ENCODE peak calls at places on chromosomes 5 and 9, in nine cellular contexts. U is mammary epithelial cell, Q is PC-3, I is IMR-90, T is neuronal stem cell, K is fibroblast of lung, A is neural progenitor cell, Z is GM23248, W is HepG2. F is an unnamed sample.

GRCh38 chr9:133573791-133574515 is 35.2 kb downstream of the FAM163B start:
- DNase-seq in T (no peak), U (no peak), W (no peak), I (no peak), A (no peak), K (no peak), Z (no peak), Q (no peak), F (no peak)

GRCh38 chr9:134386951-134387831 is 60.9 kb downstream of the RXRA start:
- DNase-seq in Z (peak), T (no peak), I (peak), W (no peak), K (no peak), U (no peak), A (no peak), Q (no peak), F (no peak)

GRCh38 chr5:105905392-105905791 is 1765.3 kb downstream of the EFNA5 start:
- DNase-seq in A (no peak), I (no peak), U (no peak), T (no peak), K (no peak), Z (no peak), W (no peak), Q (peak), F (no peak)

GRCh38 chr5:153964201-153965101 is 74.3 kb downstream of the FAM114A2 start:
- DNase-seq in T (no peak), A (no peak), U (no peak), I (no peak), W (no peak), K (no peak), Z (no peak), Q (no peak), F (no peak)

GRCh38 chr5:105836263-105836662 is 1834.5 kb downstream of the EFNA5 start:
- DNase-seq in U (no peak), Q (no peak), K (no peak), Z (peak), A (no peak), T (no peak), I (peak), W (no peak), F (no peak)

GRCh38 chr5:3025392-3025791 is 273.9 kb upstream of the IRX2 start:
- DNase-seq in Z (no peak), K (no peak), W (no peak), I (no peak), T (no peak), A (no peak), Q (no peak), U (no peak), F (no peak)

GRCh38 chr9:98488578-98489312 is 220.0 kb downstream of the GABBR2 start:
- DNase-seq in A (no peak), U (peak), T (no peak), Z (peak), W (no peak), I (peak), Q (peak), K (peak), F (no peak)

GRCh38 chr5:55096860-55097259 is 5.6 kb upstream of the GZMA start:
- DNase-seq in I (no peak), Z (no peak), Q (no peak), T (no peak), K (no peak), W (no peak), A (no peak), U (no peak), F (no peak)

GRCh38 chr9:2992427-2992826 is 148.5 kb upstream of the PUM3 start:
- DNase-seq in T (no peak), Q (no peak), Z (no peak), I (no peak), W (no peak), A (no peak), U (no peak), K (no peak), F (no peak)

GRCh38 chr5:6745706-6746217 is 32.5 kb downstream of the TENT4A start:
- DNase-seq in U (peak), W (peak), A (peak), T (no peak), K (peak), I (peak), Q (peak), Z (peak), F (peak)

GRCh38 chr5:178077751-178078150 is 35.6 kb upstream of the N4BP3 start:
- DNase-seq in U (no peak), W (peak), Q (no peak), Z (no peak), I (no peak), T (no peak), K (no peak), A (peak), F (no peak)

GRCh38 chr9:93664549-93665120 is 88.3 kb downstream of the PHF2 start:
- DNase-seq in Q (no peak), Z (no peak), W (no peak), K (no peak), I (no peak), A (no peak), T (no peak), U (no peak), F (no peak)

GRCh38 chr9:129177443-129177790 is 644 bp downstream of the IER5L start:
- DNase-seq in Q (no peak), A (no peak), T (no peak), I (no peak), Z (peak), K (no peak), W (no peak), U (no peak), F (peak)

GRCh38 chr9:113912816-113913215 is 36.7 kb downstream of the ZNF618 start:
- DNase-seq in I (no peak), Z (no peak), Q (no peak), T (no peak), K (no peak), U (no peak), A (no peak), W (no peak), F (no peak)

GRCh38 chr5:63211413-63212132 is 633.0 kb downstream of the LRRC70 start:
- DNase-seq in U (no peak), Z (no peak), A (no peak), T (no peak), W (no peak), K (no peak), Q (no peak), I (no peak), F (no peak)

GRCh38 chr5:61824396-61824795 is 481.6 kb upstream of the KIF2A start:
- DNase-seq in U (no peak), Q (no peak), A (no peak), Z (peak), T (no peak), W (no peak), K (no peak), I (no peak), F (no peak)

GRCh38 chr5:153358315-153358976 is 132.0 kb upstream of the GRIA1 start:
- DNase-seq in K (no peak), I (no peak), Q (no peak), A (no peak), W (no peak), T (no peak), U (no peak), Z (no peak), F (no peak)

GRCh38 chr9:114151426-114151956 is 3.8 kb upstream of the COL27A1 start:
- DNase-seq in W (no peak), K (no peak), Q (no peak), I (no peak), Z (no peak), U (no peak), A (no peak), T (no peak), F (no peak)

GRCh38 chr5:127596501-127596900 is 52.4 kb upstream of the CTXN3 start:
- DNase-seq in T (no peak), W (no peak), U (no peak), Q (no peak), Z (no peak), K (no peak), I (no peak), A (no peak), F (no peak)

GRCh38 chr5:74017112-74017511 is 391.1 kb downstream of the ARHGEF28 start:
- DNase-seq in A (no peak), T (no peak), W (no peak), K (peak), U (peak), I (no peak), Q (peak), Z (peak), F (no peak)

GRCh38 chr5:58458851-58459275 is 1.0 kb downstream of the PLK2 start:
- DNase-seq in A (no peak), T (no peak), K (peak), I (no peak), W (peak), U (peak), Z (peak), Q (peak), F (no peak)

GRCh38 chr5:54148062-54148461 is 162.3 kb downstream of the ARL15 start:
- DNase-seq in A (no peak), U (no peak), W (no peak), I (peak), T (no peak), Q (no peak), Z (peak), K (no peak), F (no peak)

GRCh38 chr9:126334626-126335621 is 8.3 kb downstream of the MVB12B start:
- DNase-seq in Q (no peak), A (no peak), W (peak), Z (no peak), K (peak), U (no peak), T (no peak), I (peak), F (no peak)

GRCh38 chr9:124784503-124784902 is 7.6 kb downstream of the OLFML2A start:
- DNase-seq in A (no peak), U (peak), I (no peak), K (no peak), Z (peak), T (no peak), Q (no peak), W (no peak), F (peak)

GRCh38 chr5:153938131-153938842 is 100.4 kb downstream of the FAM114A2 start:
- DNase-seq in Z (peak), K (no peak), T (no peak), I (no peak), A (no peak), Q (no peak), U (no peak), W (no peak), F (no peak)

GRCh38 chr5:179870403-179870903 is 11.8 kb upstream of the MRNIP start:
- DNase-seq in Z (peak), W (peak), Q (peak), T (no peak), K (peak), I (peak), A (peak), U (no peak), F (peak)

GRCh38 chr5:11563822-11564221 is 340.4 kb downstream of the CTNND2 start:
- DNase-seq in I (no peak), Q (no peak), W (peak), A (no peak), T (no peak), U (no peak), K (no peak), Z (no peak), F (no peak)

GRCh38 chr5:56496581-56497063 is 263.5 kb upstream of the ANKRD55 start:
- DNase-seq in K (no peak), I (no peak), A (no peak), U (no peak), Z (no peak), W (no peak), Q (no peak), T (no peak), F (no peak)

GRCh38 chr5:127011151-127011550 is 19.2 kb downstream of the MARCHF3 start:
- DNase-seq in I (peak), Z (peak), A (no peak), T (no peak), W (no peak), K (peak), Q (peak), U (peak), F (no peak)

GRCh38 chr9:94894111-94894699 is 167.7 kb downstream of the AOPEP start:
- DNase-seq in Z (no peak), I (no peak), Q (no peak), U (no peak), T (no peak), W (no peak), A (no peak), K (peak), F (no peak)

GRCh38 chr9:105246656-105247162 is 2.3 kb downstream of the SLC44A1 start:
- DNase-seq in K (peak), A (no peak), Q (no peak), Z (peak), I (no peak), T (no peak), W (no peak), U (no peak), F (no peak)

GRCh38 chr9:113687680-113688371 is 188.3 kb upstream of the ZNF618 start:
- DNase-seq in Q (no peak), T (no peak), U (no peak), K (no peak), W (no peak), A (peak), Z (no peak), I (no peak), F (peak)

GRCh38 chr5:96538831-96539250 is 105.8 kb upstream of the PCSK1 start:
- DNase-seq in K (no peak), I (peak), U (no peak), T (no peak), Q (peak), Z (peak), A (no peak), W (no peak), F (no peak)

GRCh38 chr9:133238851-133239532 is 29.9 kb upstream of the OBP2B start:
- DNase-seq in U (peak), A (peak), W (peak), K (peak), Z (peak), T (peak), I (peak), Q (peak), F (peak)

GRCh38 chr5:142803428-142804111 is 33.4 kb downstream of the ARHGAP26 start:
- DNase-seq in Q (no peak), K (no peak), U (no peak), I (peak), A (no peak), T (no peak), W (no peak), Z (no peak), F (no peak)

GRCh38 chr9:26264709-26265601 is 586.7 kb upstream of the TUSC1 start:
- DNase-seq in T (no peak), K (peak), Z (peak), Q (peak), U (peak), I (peak), W (no peak), A (no peak), F (no peak)

GRCh38 chr9:21689851-21690250 is 112.6 kb upstream of the MTAP start:
- DNase-seq in T (no peak), U (no peak), W (no peak), K (peak), Z (peak), Q (peak), I (no peak), A (no peak), F (no peak)
- H3K9ac ChIP-seq in T (no peak), U (no peak), W (no peak), K (no peak), Z (peak), Q (peak), I (no peak), A (no peak), F (no peak)

GRCh38 chr9:127455299-127455992 is 4.1 kb downstream of the LRSAM1 start:
- DNase-seq in I (no peak), Q (peak), A (no peak), K (no peak), U (peak), T (no peak), Z (peak), W (no peak), F (peak)

GRCh38 chr9:127451681-127452480 is 571 bp downstream of the LRSAM1 start:
- DNase-seq in A (peak), T (no peak), U (peak), K (peak), Z (peak), I (peak), W (no peak), Q (peak), F (peak)

GRCh38 chr9:127450831-127451680 is at the start of the genes LRSAM1 and RPL12:
- DNase-seq in U (peak), A (peak), Q (peak), K (peak), I (peak), T (peak), Z (peak), W (peak), F (peak)

GRCh38 chr9:127450170-127450830 is 906 bp downstream of the RPL12 start:
- DNase-seq in U (peak), T (no peak), Z (peak), Q (no peak), A (peak), I (peak), W (no peak), K (no peak), F (peak)

DNA sequence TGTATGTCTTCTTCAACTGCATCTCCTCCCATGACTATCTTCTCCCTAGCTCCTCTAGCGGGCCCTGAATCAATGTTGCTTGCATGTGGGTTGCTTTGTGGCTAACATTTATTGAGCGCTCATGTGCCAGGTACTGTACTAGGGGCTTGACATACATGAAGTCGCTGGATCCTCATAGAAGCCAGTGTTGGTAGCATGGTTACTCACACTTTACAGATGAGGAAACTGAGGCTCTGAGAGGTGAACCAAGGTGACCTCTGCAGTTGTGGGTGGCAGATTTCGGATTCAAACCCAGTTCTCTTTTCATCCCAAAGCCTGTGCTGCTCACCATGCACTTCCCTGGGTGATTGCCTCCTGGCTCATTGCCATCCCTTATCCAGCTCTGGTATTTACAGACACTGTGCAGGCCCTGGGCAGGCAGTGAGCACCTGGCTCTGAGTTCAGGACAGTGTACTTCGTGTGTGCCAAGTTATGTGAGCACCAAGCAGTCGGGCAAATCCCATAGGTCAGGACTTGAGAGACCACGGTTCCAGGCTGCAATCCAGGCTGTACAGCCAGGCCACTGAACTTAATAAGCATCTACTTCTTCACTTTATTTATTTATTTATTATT is 1.3 kb downstream of the LRSAM1 start:
- DNase-seq in A (no peak), Z (peak), K (peak), T (no peak), Q (peak), W (peak), I (peak), U (peak), F (no peak)
- H3K4me3 ChIP-seq in A (peak), Z (peak), K (peak), T (peak), Q (peak), W (peak), I (peak), U (peak), F (peak)

DNA sequence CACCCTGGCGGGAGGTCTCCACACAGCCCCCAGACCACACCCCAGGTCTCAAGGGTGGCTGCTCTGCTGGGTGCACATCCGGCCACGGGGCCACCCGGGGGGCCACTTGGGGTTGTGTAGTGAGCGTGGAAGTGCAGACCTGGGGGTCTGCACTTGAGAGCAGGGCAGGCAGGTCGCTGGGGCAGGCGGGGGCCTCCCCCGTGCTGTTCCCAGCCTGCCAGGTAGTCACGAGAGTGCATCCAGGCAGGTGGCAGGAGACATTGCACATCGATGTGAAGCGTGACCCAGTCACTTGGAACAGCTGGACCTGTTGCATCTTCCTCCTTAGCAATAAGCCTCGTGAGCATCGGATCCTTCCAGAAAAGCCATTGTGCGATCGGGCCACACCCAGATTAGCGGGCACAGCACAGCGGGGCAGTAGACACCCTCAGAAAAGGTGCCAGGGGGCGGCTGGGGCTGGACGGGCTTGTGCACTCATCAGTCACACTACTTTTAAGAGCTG is 4.8 kb upstream of the ENTPD8 start:
- DNase-seq in W (no peak), I (no peak), T (no peak), Z (peak), Q (no peak), U (no peak), A (no peak), K (no peak), F (no peak)
- H3K4me2 ChIP-seq in W (no peak), I (no peak), T (no peak), Z (peak), Q (peak), U (no peak), A (no peak), K (no peak), F (no peak)

GRCh38 chr9:77651203-77651602 is 3.1 kb upstream of the GNA14 start:
- DNase-seq in Q (no peak), Z (no peak), U (no peak), T (no peak), W (no peak), I (no peak), A (no peak), K (no peak), F (no peak)

GRCh38 chr9:77647267-77647658 is 859 bp downstream of the GNA14 start:
- DNase-seq in A (no peak), K (no peak), I (no peak), T (no peak), W (no peak), U (no peak), Z (no peak), Q (no peak), F (no peak)

GRCh38 chr9:77648458-77649108 is 461 bp upstream of the GNA14 start:
- DNase-seq in W (no peak), Z (peak), K (peak), Q (peak), A (peak), T (peak), U (peak), I (no peak), F (no peak)

GRCh38 chr9:77649109-77649812 is 1.1 kb upstream of the GNA14 start:
- DNase-seq in I (no peak), U (no peak), Z (peak), A (no peak), T (no peak), W (peak), Q (peak), K (peak), F (peak)

DNA sequence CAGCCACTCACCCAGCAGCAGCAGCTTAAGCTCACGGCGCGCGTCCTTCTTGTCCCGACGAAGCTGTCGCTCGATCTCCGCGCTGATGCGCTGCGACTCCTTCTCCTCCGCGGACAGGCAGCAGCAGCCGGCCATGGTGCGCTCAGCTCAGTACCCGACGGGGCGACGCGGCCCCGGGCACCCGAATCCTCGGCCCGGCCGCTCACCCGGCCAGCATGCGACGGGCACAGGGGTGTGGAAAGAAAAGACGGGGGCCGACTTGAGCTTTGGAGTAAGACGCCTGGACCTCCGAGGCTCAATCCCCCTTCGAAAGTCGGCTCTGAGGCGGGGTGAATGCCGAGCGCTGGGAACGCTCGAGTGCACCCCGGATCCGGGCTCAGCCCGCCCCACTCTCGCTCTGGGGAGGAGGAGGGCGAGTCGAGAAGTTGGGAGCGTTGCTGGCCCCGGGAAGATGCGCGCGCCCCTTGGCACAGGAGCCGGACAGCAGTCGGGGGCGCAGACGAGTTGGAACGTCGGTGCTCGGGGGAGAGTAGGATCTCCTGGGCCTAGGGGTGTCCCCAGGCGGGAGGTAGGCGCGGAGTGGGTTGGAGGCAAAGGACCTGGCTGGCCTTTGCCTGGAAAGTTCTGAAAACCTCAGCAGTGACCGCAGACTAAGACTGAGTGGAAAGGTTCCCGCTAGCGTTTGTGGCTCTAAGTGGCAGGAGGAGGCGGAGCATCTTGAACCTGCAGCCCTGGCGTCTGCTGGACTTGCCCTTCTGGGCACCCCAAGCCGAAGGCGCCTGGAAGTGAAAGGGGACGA is at the start of gene GNA14:
- DNase-seq in W (no peak), T (peak), A (peak), U (peak), K (peak), I (no peak), Q (no peak), Z (peak), F (no peak)
- H3K9ac ChIP-seq in W (no peak), T (peak), A (no peak), U (no peak), K (no peak), I (no peak), Q (peak), Z (no peak), F (no peak)

GRCh38 chr9:115671911-115672310 is 481.7 kb upstream of the PAPPA start:
- DNase-seq in T (no peak), Z (no peak), W (no peak), I (no peak), Q (no peak), K (peak), A (no peak), U (no peak), F (no peak)
- H3K4me3 ChIP-seq in T (no peak), Z (peak), W (no peak), I (no peak), Q (no peak), K (no peak), A (no peak), U (no peak), F (no peak)